ENCODE peak calls at places on chromosomes 16 and 17, in four cellular contexts. One of them, this sample, is unnamed.

GRCh38 chr17:49825645-49826044 is 22.2 kb downstream of the TAC4 start:
- DNase-seq in Peyer's patch: no peak
- DNase-seq in lower leg skin: no peak
- DNase-seq in transverse colon: no peak
- DNase-seq in this sample: no peak

GRCh38 chr17:38914741-38915638 is 10.4 kb upstream of the LASP1NB start:
- DNase-seq in Peyer's patch: peak; percentile 3
- DNase-seq in transverse colon: no peak
- DNase-seq in lower leg skin: peak; percentile 77
- DNase-seq in this sample: no peak

GRCh38 chr17:18181358-18181757 is 2.3 kb upstream of the ALKBH5 start:
- DNase-seq in Peyer's patch: no peak
- DNase-seq in lower leg skin: no peak
- DNase-seq in transverse colon: no peak
- DNase-seq in this sample: no peak

GRCh38 chr17:82212331-82213250 is at the start of gene CCDC57:
- DNase-seq in transverse colon: peak; percentile 83
- DNase-seq in lower leg skin: peak; percentile 94
- DNase-seq in Peyer's patch: peak; percentile 76
- DNase-seq in this sample: peak; percentile 89

GRCh38 chr16:77273-77806 is 685 bp upstream of the MPG start:
- DNase-seq in transverse colon: peak; percentile 54
- DNase-seq in lower leg skin: peak; percentile 95
- DNase-seq in Peyer's patch: peak; percentile 49
- DNase-seq in this sample: peak; percentile 71

GRCh38 chr16:78893340-78893739 is 707.2 kb downstream of the MAF start:
- DNase-seq in lower leg skin: no peak
- DNase-seq in transverse colon: no peak
- DNase-seq in Peyer's patch: no peak
- DNase-seq in this sample: peak; percentile 52

GRCh38 chr17:67215991-67216421 is 29.0 kb downstream of the HELZ start:
- DNase-seq in transverse colon: no peak
- DNase-seq in lower leg skin: no peak
- DNase-seq in Peyer's patch: no peak
- DNase-seq in this sample: no peak

GRCh38 chr17:17924131-17924856 is 47.9 kb downstream of the TOM1L2 start:
- DNase-seq in transverse colon: no peak
- DNase-seq in lower leg skin: peak; percentile 9
- DNase-seq in Peyer's patch: no peak
- DNase-seq in this sample: no peak

GRCh38 chr16:56848056-56848936 is 16.7 kb upstream of the SLC12A3 start:
- DNase-seq in transverse colon: no peak
- DNase-seq in Peyer's patch: no peak
- DNase-seq in lower leg skin: peak; percentile 78
- DNase-seq in this sample: peak; percentile 50

GRCh38 chr16:14300631-14301149 is 229.6 kb downstream of the MRTFB start:
- DNase-seq in lower leg skin: peak; percentile 95
- DNase-seq in transverse colon: peak; percentile 69
- DNase-seq in Peyer's patch: peak; percentile 55
- DNase-seq in this sample: peak; percentile 75

GRCh38 chr17:74374786-74375185 is 7.5 kb downstream of the GPR142 start:
- DNase-seq in transverse colon: no peak
- DNase-seq in lower leg skin: no peak
- DNase-seq in Peyer's patch: no peak
- DNase-seq in this sample: no peak

GRCh38 chr17:13509561-13509960 is 92.2 kb downstream of the HS3ST3A1 start:
- DNase-seq in lower leg skin: no peak
- DNase-seq in Peyer's patch: no peak
- DNase-seq in transverse colon: no peak
- DNase-seq in this sample: no peak

GRCh38 chr16:88264641-88265285 is 118.0 kb upstream of the ZNF469 start:
- DNase-seq in transverse colon: peak; percentile 86
- DNase-seq in lower leg skin: peak; percentile 100
- DNase-seq in Peyer's patch: peak; percentile 54
- DNase-seq in this sample: peak; percentile 62

GRCh38 chr16:67987460-67988160 is 7.3 kb upstream of the DPEP3 start:
- DNase-seq in lower leg skin: no peak
- DNase-seq in Peyer's patch: no peak
- DNase-seq in transverse colon: no peak
- DNase-seq in this sample: no peak

GRCh38 chr16:8644151-8644512 is 22.6 kb downstream of the METTL22 start:
- DNase-seq in Peyer's patch: no peak
- DNase-seq in lower leg skin: no peak
- DNase-seq in transverse colon: no peak
- DNase-seq in this sample: peak; percentile 93

GRCh38 chr17:16129441-16129840 is 85.9 kb downstream of the NCOR1 start:
- DNase-seq in lower leg skin: no peak
- DNase-seq in transverse colon: no peak
- DNase-seq in Peyer's patch: no peak
- DNase-seq in this sample: no peak

GRCh38 chr16:49021136-49021535 is 260.5 kb downstream of the CBLN1 start:
- DNase-seq in transverse colon: no peak
- DNase-seq in lower leg skin: no peak
- DNase-seq in Peyer's patch: no peak
- DNase-seq in this sample: no peak

GRCh38 chr17:43068570-43069367 is 43.7 kb downstream of the RND2 start:
- DNase-seq in lower leg skin: no peak
- DNase-seq in transverse colon: no peak
- DNase-seq in Peyer's patch: no peak
- DNase-seq in this sample: peak; percentile 16

GRCh38 chr17:80613732-80614071 is 69.1 kb downstream of the RPTOR start:
- DNase-seq in transverse colon: no peak
- DNase-seq in Peyer's patch: no peak
- DNase-seq in lower leg skin: peak; percentile 64
- DNase-seq in this sample: no peak

GRCh38 chr17:68385490-68386215 is 71.6 kb downstream of the WIPI1 start:
- DNase-seq in Peyer's patch: no peak
- DNase-seq in transverse colon: no peak
- DNase-seq in lower leg skin: peak; percentile 46
- DNase-seq in this sample: no peak

GRCh38 chr17:2595200-2595599 is 1.7 kb downstream of the PAFAH1B1 start:
- DNase-seq in lower leg skin: no peak
- DNase-seq in transverse colon: no peak
- DNase-seq in Peyer's patch: no peak
- DNase-seq in this sample: no peak

GRCh38 chr16:25035494-25036405 is 20.6 kb upstream of the ARHGAP17 start:
- DNase-seq in Peyer's patch: no peak
- DNase-seq in transverse colon: no peak
- DNase-seq in lower leg skin: no peak
- DNase-seq in this sample: no peak

GRCh38 chr16:29114476-29115012 is 129.7 kb downstream of the LAT start:
- DNase-seq in Peyer's patch: no peak
- DNase-seq in lower leg skin: no peak
- DNase-seq in transverse colon: no peak
- DNase-seq in this sample: no peak

GRCh38 chr17:68381076-68381900 is 76.0 kb downstream of the WIPI1 start:
- DNase-seq in Peyer's patch: no peak
- DNase-seq in lower leg skin: no peak
- DNase-seq in transverse colon: peak; percentile 32
- DNase-seq in this sample: no peak

GRCh38 chr16:47519996-47520679 is 59.0 kb downstream of the PHKB start:
- DNase-seq in lower leg skin: no peak
- DNase-seq in transverse colon: no peak
- DNase-seq in Peyer's patch: no peak
- DNase-seq in this sample: no peak

GRCh38 chr16:47519543-47519942 is 58.4 kb downstream of the PHKB start:
- DNase-seq in lower leg skin: no peak
- DNase-seq in transverse colon: no peak
- DNase-seq in Peyer's patch: no peak
- DNase-seq in this sample: no peak

GRCh38 chr16:47524007-47524405 is 62.9 kb downstream of the PHKB start:
- DNase-seq in lower leg skin: no peak
- DNase-seq in transverse colon: no peak
- DNase-seq in Peyer's patch: no peak
- DNase-seq in this sample: no peak

GRCh38 chr16:47519037-47519436 is 57.9 kb downstream of the PHKB start:
- DNase-seq in lower leg skin: no peak
- DNase-seq in Peyer's patch: no peak
- DNase-seq in transverse colon: no peak
- DNase-seq in this sample: no peak

GRCh38 chr16:47523342-47524006 is 62.3 kb downstream of the PHKB start:
- DNase-seq in transverse colon: no peak
- DNase-seq in Peyer's patch: no peak
- DNase-seq in lower leg skin: no peak
- DNase-seq in this sample: peak; percentile 65
- TF ChIP-seq POLR2A in transverse colon: no peak
- TF ChIP-seq POLR2A in Peyer's patch: no peak
- TF ChIP-seq POLR2A in lower leg skin: no peak
- TF ChIP-seq POLR2A in this sample: no peak

GRCh38 chr16:20074089-20074956 is 633 bp upstream of the GPR139 start:
- DNase-seq in Peyer's patch: no peak
- DNase-seq in lower leg skin: peak; percentile 50
- DNase-seq in transverse colon: no peak
- DNase-seq in this sample: no peak

GRCh38 chr16:20084624-20085226 is 11.0 kb upstream of the GPR139 start:
- DNase-seq in transverse colon: no peak
- DNase-seq in Peyer's patch: no peak
- DNase-seq in lower leg skin: no peak
- DNase-seq in this sample: peak; percentile 24

GRCh38 chr16:20073203-20074088 is at the start of gene GPR139:
- DNase-seq in transverse colon: no peak
- DNase-seq in Peyer's patch: no peak
- DNase-seq in lower leg skin: peak; percentile 61
- DNase-seq in this sample: no peak

GRCh38 chr16:20075243-20075642 is 1.6 kb upstream of the GPR139 start:
- DNase-seq in Peyer's patch: no peak
- DNase-seq in lower leg skin: peak; percentile 21
- DNase-seq in transverse colon: no peak
- DNase-seq in this sample: no peak

GRCh38 chr16:20079106-20079505 is 5.4 kb upstream of the GPR139 start:
- DNase-seq in Peyer's patch: no peak
- DNase-seq in lower leg skin: no peak
- DNase-seq in transverse colon: no peak
- DNase-seq in this sample: no peak
- TF ChIP-seq POLR2A in Peyer's patch: no peak
- TF ChIP-seq POLR2A in lower leg skin: no peak
- TF ChIP-seq POLR2A in transverse colon: no peak
- TF ChIP-seq POLR2A in this sample: no peak

GRCh38 chr16:3020604-3021448 is 658 bp downstream of the TNFRSF12A start:
- DNase-seq in transverse colon: peak; percentile 75
- DNase-seq in lower leg skin: peak; percentile 97
- DNase-seq in Peyer's patch: peak; percentile 31
- DNase-seq in this sample: peak; percentile 69
- TF ChIP-seq POLR2A in transverse colon: peak; percentile 11
- TF ChIP-seq POLR2A in lower leg skin: no peak
- TF ChIP-seq POLR2A in Peyer's patch: peak; percentile 2
- TF ChIP-seq POLR2A in this sample: no peak

GRCh38 chr16:31107465-31107867 is 720 bp upstream of the BCKDK start:
- DNase-seq in transverse colon: no peak
- DNase-seq in lower leg skin: no peak
- DNase-seq in Peyer's patch: no peak
- DNase-seq in this sample: no peak

GRCh38 chr16:31108035-31108793 is at the start of gene BCKDK:
- DNase-seq in Peyer's patch: peak; percentile 68
- DNase-seq in transverse colon: peak; percentile 77
- DNase-seq in lower leg skin: peak; percentile 94
- DNase-seq in this sample: peak; percentile 88

GRCh38 chr16:31108794-31109558 is 790 bp downstream of the BCKDK start:
- DNase-seq in lower leg skin: no peak
- DNase-seq in Peyer's patch: no peak
- DNase-seq in transverse colon: no peak
- DNase-seq in this sample: no peak

GRCh38 chr16:31106509-31107464 is 1.4 kb upstream of the BCKDK start:
- DNase-seq in transverse colon: no peak
- DNase-seq in lower leg skin: no peak
- DNase-seq in Peyer's patch: no peak
- DNase-seq in this sample: no peak

DNA sequence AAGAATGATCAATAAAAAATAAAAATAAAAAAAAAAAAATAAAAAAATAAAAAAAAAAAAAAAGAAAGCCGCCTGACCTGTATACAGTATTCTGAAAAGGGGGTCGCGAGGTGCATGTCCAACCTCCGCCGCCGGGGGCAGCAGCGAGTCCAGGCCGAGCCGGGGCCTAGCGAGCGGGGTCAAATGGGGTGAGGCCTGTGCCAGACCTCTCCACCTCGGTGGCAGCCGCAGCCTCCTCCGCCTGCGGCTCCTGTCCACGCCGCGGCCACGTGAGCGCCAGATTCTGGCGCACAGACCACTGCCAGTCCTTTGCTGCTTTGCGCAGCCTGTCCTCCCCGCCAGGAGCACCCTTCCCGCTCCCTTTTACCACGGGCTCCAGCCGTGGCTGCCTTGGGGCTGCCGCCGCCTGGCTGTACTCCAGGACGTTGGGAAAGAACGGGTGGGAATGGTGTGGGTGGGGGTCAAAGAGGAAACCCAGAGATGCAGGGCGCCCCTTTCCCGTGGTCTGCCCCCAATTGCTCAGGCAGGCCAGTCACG is 2.4 kb upstream of the BCKDK start:
- DNase-seq in lower leg skin: peak; percentile 98
- DNase-seq in transverse colon: peak; percentile 88
- DNase-seq in Peyer's patch: peak; percentile 83
- DNase-seq in this sample: peak; percentile 90
- TF ChIP-seq POLR2A in lower leg skin: no peak
- TF ChIP-seq POLR2A in transverse colon: no peak
- TF ChIP-seq POLR2A in Peyer's patch: no peak
- TF ChIP-seq POLR2A in this sample: no peak

DNA sequence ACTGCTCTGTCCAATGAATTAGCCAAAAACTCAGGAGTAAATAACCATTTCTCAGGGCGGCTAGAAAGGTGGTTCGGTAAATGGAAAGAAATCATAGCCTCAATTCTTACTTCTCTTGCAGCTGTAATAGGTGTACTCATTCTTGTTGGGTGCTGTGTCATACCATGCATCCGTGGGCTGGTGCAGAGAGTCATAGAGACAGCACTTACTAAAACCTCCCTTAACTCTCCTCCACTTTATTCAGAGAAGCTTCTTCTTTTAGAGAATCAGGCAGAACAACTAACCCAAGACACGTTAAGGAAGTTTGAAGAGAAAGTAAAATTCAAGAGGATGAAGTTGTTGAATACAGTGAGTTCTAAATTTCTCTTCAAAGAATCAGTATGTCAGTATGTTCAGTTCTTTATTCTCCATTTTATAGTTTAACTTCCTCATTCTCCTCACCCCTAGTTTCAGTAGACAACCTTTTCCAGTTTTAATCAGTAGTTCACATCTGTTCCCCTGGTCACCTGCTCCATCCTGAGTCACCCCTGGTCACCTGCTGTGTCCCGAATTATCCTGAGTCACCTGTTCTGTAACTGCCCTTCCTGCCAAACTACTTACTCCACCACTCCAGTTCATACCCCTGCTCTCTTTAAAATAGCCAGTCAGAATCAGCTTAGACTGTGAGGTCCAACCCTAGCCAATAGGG is 85.9 kb downstream of the EMP2 start:
- DNase-seq in transverse colon: no peak
- DNase-seq in Peyer's patch: no peak
- DNase-seq in lower leg skin: no peak
- DNase-seq in this sample: no peak
- TF ChIP-seq POLR2A in transverse colon: no peak
- TF ChIP-seq POLR2A in Peyer's patch: no peak
- TF ChIP-seq POLR2A in lower leg skin: no peak
- TF ChIP-seq POLR2A in this sample: no peak